ENCODE peak calls at places on chromosome 9, in six cellular contexts. L is mucosa of descending colon, Z is AG04450, P is B cell, G is fibroblast of the aortic adventitia, C is right atrium auricular region. Q is an unnamed sample.

GRCh38 chr9:98654247-98654646 is 54.5 kb downstream of the GABBR2 start:
- DNase-seq in L (no peak), Z (no peak), P (no peak), G (peak; percentile 65), C (no peak), Q (no peak)

GRCh38 chr9:132637801-132638200 is 32.0 kb downstream of the DDX31 start:
- DNase-seq in L (no peak), Z (no peak), P (no peak), G (no peak), C (no peak), Q (no peak)

GRCh38 chr9:123365287-123365880 is 9.4 kb downstream of the CRB2 start:
- DNase-seq in L (no peak), Z (no peak), P (no peak), G (no peak), C (no peak), Q (no peak)

GRCh38 chr9:129225815-129226214 is 47.8 kb upstream of the IER5L start:
- DNase-seq in L (peak; percentile 47), Z (no peak), P (no peak), G (peak; percentile 97), C (peak; percentile 73), Q (peak; percentile 95)

GRCh38 chr9:22257026-22257425 is 189.6 kb upstream of the DMRTA1 start:
- DNase-seq in L (no peak), Z (no peak), P (no peak), G (no peak), C (no peak), Q (no peak)

GRCh38 chr9:89600831-89601230 is 4.0 kb upstream of the GADD45G start:
- DNase-seq in L (no peak), Z (no peak), P (no peak), G (no peak), C (no peak), Q (peak; percentile 34)

GRCh38 chr9:122122903-122123632 is 30.0 kb upstream of the TTLL11 start:
- DNase-seq in L (peak; percentile 85), Z (peak; percentile 47), P (peak; percentile 75), G (peak; percentile 77), C (peak; percentile 82), Q (peak; percentile 91)

GRCh38 chr9:5735072-5735471 is 97.8 kb downstream of the ERMP1 start:
- DNase-seq in L (no peak), Z (no peak), P (no peak), G (no peak), C (no peak), Q (no peak)

GRCh38 chr9:90009447-90009846 is 404.6 kb downstream of the GADD45G start:
- DNase-seq in L (no peak), Z (no peak), P (peak; percentile 64), G (no peak), C (no peak), Q (no peak)

GRCh38 chr9:93257808-93258331 is 73.9 kb downstream of the WNK2 start:
- DNase-seq in L (no peak), Z (no peak), P (peak; percentile 18), G (no peak), C (peak; percentile 56), Q (peak; percentile 62)

GRCh38 chr9:20592673-20593072 is 29.6 kb downstream of the MLLT3 start:
- DNase-seq in L (no peak), Z (no peak), P (no peak), G (peak; percentile 44), C (no peak), Q (no peak)

GRCh38 chr9:120650352-120650751 is 63.9 kb downstream of the MEGF9 start:
- DNase-seq in L (no peak), Z (no peak), P (no peak), G (no peak), C (no peak), Q (no peak)

GRCh38 chr9:125255781-125256391 is 5.7 kb upstream of the GAPVD1 start:
- DNase-seq in L (no peak), Z (no peak), P (no peak), G (no peak), C (no peak), Q (no peak)

GRCh38 chr9:96038271-96038670 is 162.8 kb downstream of the ERCC6L2 start:
- DNase-seq in L (no peak), Z (no peak), P (no peak), G (no peak), C (no peak), Q (no peak)

GRCh38 chr9:121651295-121652036 is at the start of gene DAB2IP:
- DNase-seq in L (peak; percentile 66), Z (no peak), P (no peak), G (no peak), C (no peak), Q (peak; percentile 88)

GRCh38 chr9:72353455-72354116 is 11.4 kb downstream of the ZFAND5 start:
- DNase-seq in L (no peak), Z (no peak), P (no peak), G (no peak), C (no peak), Q (no peak)

GRCh38 chr9:68733021-68733405 is 28.0 kb downstream of the PIP5K1B start:
- DNase-seq in L (no peak), Z (no peak), P (no peak), G (no peak), C (no peak), Q (no peak)

GRCh38 chr9:108784998-108785397 is 70.8 kb downstream of the ACTL7B start:
- DNase-seq in L (no peak), Z (no peak), P (no peak), G (peak; percentile 68), C (peak; percentile 68), Q (no peak)

GRCh38 chr9:20040991-20041606 is 252.3 kb upstream of the SLC24A2 start:
- DNase-seq in L (no peak), Z (no peak), P (no peak), G (no peak), C (no peak), Q (no peak)

GRCh38 chr9:132160802-132161742 is 786 bp upstream of the NTNG2 start:
- DNase-seq in L (peak; percentile 44), Z (peak; percentile 42), P (peak; percentile 75), G (peak; percentile 80), C (no peak), Q (no peak)

GRCh38 chr9:94772654-94773303 is 46.3 kb downstream of the AOPEP start:
- DNase-seq in L (no peak), Z (peak; percentile 72), P (no peak), G (peak; percentile 43), C (no peak), Q (no peak)

GRCh38 chr9:98795295-98795955 is 930 bp downstream of the ANKS6 start:
- DNase-seq in L (no peak), Z (no peak), P (no peak), G (no peak), C (peak; percentile 53), Q (no peak)

GRCh38 chr9:90107021-90107771 is 502.4 kb downstream of the GADD45G start:
- DNase-seq in L (peak; percentile 28), Z (no peak), P (no peak), G (peak; percentile 6), C (peak; percentile 70), Q (no peak)

GRCh38 chr9:93422987-93423386 is 28.5 kb upstream of the FAM120A start:
- DNase-seq in L (peak; percentile 33), Z (no peak), P (no peak), G (no peak), C (no peak), Q (no peak)

GRCh38 chr9:100690438-100690837 is 112.6 kb downstream of the CAVIN4 start:
- DNase-seq in L (no peak), Z (no peak), P (no peak), G (no peak), C (no peak), Q (no peak)

GRCh38 chr9:14993891-14994554 is 83.8 kb upstream of the FREM1 start:
- DNase-seq in L (no peak), Z (no peak), P (no peak), G (no peak), C (no peak), Q (no peak)

GRCh38 chr9:87656485-87656884 is 69.4 kb upstream of the CTSL start:
- DNase-seq in L (no peak), Z (no peak), P (no peak), G (peak; percentile 59), C (no peak), Q (no peak)
- TF ChIP-seq CTCF in L (no peak), Z (peak; percentile 8), P (no peak), G (peak; percentile 39), C (no peak), Q (peak; percentile 52)

GRCh38 chr9:128020692-128021091 is 39.9 kb upstream of the EEIG1 start:
- DNase-seq in L (no peak), Z (no peak), P (no peak), G (no peak), C (no peak), Q (no peak)
- TF ChIP-seq CTCF in L (no peak), Z (peak; percentile 20), P (no peak), G (peak; percentile 19), C (no peak), Q (no peak)

GRCh38 chr9:84337252-84337651 is 3.3 kb downstream of the SLC28A3 start:
- DNase-seq in L (peak; percentile 14), Z (no peak), P (no peak), G (no peak), C (no peak), Q (peak; percentile 51)
- TF ChIP-seq CTCF in L (no peak), Z (no peak), P (no peak), G (no peak), C (no peak), Q (no peak)

DNA sequence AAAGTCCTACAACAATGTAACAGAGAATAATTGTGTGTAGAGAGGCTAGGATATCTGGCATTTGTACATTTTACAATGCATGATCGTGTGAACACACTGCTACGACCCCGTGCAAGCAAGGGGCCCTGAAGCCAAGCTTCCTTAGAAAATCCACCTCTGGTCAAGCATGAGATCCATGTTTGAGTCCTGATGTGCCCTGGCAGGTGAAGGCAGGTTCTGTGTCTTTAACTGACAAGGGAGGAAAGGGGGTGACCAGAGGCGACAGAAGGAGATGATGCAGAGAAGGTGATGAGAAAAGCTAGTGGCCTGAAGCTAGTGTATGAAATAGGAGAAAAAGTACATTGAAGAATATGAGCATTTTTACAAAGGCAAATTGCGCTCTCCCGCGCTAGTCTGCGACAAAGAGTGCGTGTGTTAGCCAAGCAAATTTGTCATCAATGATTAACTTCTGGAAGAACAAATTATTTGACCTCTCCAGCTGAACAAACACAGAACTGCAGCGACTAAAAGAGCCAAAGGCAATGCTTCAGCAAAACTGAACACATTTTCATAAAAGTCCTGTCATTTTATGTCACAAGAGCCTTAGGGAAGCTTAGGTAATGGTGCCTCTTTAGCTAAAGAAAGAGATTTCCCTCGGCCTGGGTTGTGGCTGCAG is 101.7 kb upstream of the DAPK1 start:
- DNase-seq in L (no peak), Z (no peak), P (no peak), G (peak; percentile 40), C (no peak), Q (no peak)
- TF ChIP-seq CTCF in L (no peak), Z (no peak), P (no peak), G (no peak), C (no peak), Q (no peak)

DNA sequence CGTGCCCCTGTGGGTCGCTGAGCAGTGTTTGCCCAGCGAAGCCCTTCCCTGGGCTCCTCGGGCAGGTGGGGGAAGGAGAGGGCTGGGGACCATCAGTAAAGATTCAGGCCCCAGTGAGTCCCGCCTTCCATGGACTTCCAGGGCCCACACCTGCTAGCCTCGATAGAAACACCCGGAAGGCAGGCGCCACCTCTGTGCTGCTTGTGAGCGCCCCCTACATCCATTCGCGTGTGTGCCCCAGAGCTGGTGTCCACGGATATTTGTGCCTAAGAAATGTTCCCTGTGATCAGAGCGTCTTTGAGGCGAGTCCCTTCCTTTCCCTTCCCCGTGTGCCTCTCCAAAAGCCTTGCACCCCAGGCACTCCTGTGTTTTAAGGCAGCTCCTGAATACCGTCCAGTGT is 101.2 kb downstream of the COL5A1 start:
- DNase-seq in L (no peak), Z (no peak), P (no peak), G (no peak), C (no peak), Q (no peak)
- TF ChIP-seq CTCF in L (no peak), Z (no peak), P (no peak), G (no peak), C (no peak), Q (no peak)

GRCh38 chr9:36905101-36906066 is 128.7 kb downstream of the PAX5 start:
- DNase-seq in L (no peak), Z (no peak), P (peak; percentile 1), G (no peak), C (no peak), Q (no peak)
- TF ChIP-seq CTCF in L (no peak), Z (no peak), P (no peak), G (no peak), C (no peak), Q (no peak)

Q was measured in osteocyte.